ENCODE peak calls at places on chromosomes 1 and 21, in four cellular contexts. Z is tibial nerve, O is ovary, F is uterus. N is an unnamed sample.

GRCh38 chr21:36202721-36203602 is 46.3 kb downstream of the DOP1B start:
- DNase-seq in Z (no peak), O (no peak), F (no peak), N (no peak)

GRCh38 chr1:148362141-148362929 is 120.8 kb downstream of the PPIAL4G start:
- DNase-seq in Z (no peak), O (no peak), F (no peak), N (no peak)

GRCh38 chr1:14949836-14950674 is 203.5 kb upstream of the TMEM51 start:
- DNase-seq in Z (no peak), O (no peak), F (no peak), N (no peak)

GRCh38 chr21:41602511-41602910 is 94.6 kb upstream of the TMPRSS2 start:
- DNase-seq in Z (no peak), O (no peak), F (no peak), N (no peak)

GRCh38 chr1:45643978-45644377 is 20.1 kb upstream of the CCDC17 start:
- DNase-seq in Z (no peak), O (no peak), F (no peak), N (no peak)

GRCh38 chr1:77608893-77609292 is 73.6 kb downstream of the ZZZ3 start:
- DNase-seq in Z (no peak), O (no peak), F (no peak), N (peak)

GRCh38 chr1:154398141-154398540 is 7.0 kb upstream of the IL6R start:
- DNase-seq in Z (no peak), O (no peak), F (no peak), N (no peak)

GRCh38 chr1:89974701-89975470 is 20.0 kb upstream of the ZNF326 start:
- DNase-seq in Z (no peak), O (peak), F (no peak), N (peak)

GRCh38 chr1:157566484-157567300 is 14.4 kb upstream of the FCRL5 start:
- DNase-seq in Z (no peak), O (no peak), F (no peak), N (peak)

GRCh38 chr1:86645866-86646647 is 58.3 kb upstream of the SH3GLB1 start:
- DNase-seq in Z (no peak), O (no peak), F (no peak), N (no peak)

GRCh38 chr21:21199342-21200102 is 201.3 kb downstream of the NCAM2 start:
- DNase-seq in Z (no peak), O (no peak), F (no peak), N (no peak)
- TF ChIP-seq POLR2A in Z (no peak), O (no peak), F (no peak), N (no peak)

GRCh38 chr1:43705982-43706597 is 1.2 kb upstream of the ST3GAL3 start:
- DNase-seq in Z (no peak), O (no peak), F (no peak), N (no peak)
- TF ChIP-seq POLR2A in Z (no peak), O (no peak), F (no peak), N (no peak)

DNA sequence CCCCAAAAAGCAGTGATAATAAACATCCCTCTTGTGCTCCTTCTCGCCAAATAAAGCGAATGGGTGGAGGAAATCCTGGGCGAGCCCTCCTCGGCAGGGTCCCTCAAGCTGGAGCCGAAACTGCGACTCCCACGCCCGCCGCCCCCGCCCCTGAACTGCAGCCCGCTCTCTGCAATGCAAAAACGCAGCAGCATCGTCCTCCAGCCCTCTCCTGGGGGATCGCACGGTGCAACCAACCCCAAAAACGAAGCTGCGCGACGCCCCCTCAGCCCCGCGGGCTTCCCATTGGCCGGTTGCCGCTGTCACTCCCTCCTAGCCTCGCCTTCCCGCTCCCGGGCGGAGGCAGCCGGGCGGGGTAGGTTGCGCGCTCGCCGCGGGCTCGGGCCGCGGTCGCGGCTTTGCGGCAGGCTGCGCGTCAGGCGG is at the start of gene TMCC2:
- DNase-seq in Z (peak), O (peak), F (peak), N (peak)
- TF ChIP-seq POLR2A in Z (peak), O (peak), F (peak), N (peak)

GRCh38 chr21:29296452-29296851 is 2.3 kb upstream of the BACH1 start:
- DNase-seq in Z (no peak), O (no peak), F (no peak), N (no peak)

GRCh38 chr21:29299906-29300546 is 1.3 kb downstream of the BACH1 start:
- DNase-seq in Z (no peak), O (peak), F (peak), N (peak)

GRCh38 chr21:29297483-29298347 is 1.0 kb upstream of the BACH1 start:
- DNase-seq in Z (no peak), O (no peak), F (no peak), N (no peak)

GRCh38 chr21:29299046-29299905 is 554 bp downstream of the BACH1 start:
- DNase-seq in Z (peak), O (peak), F (peak), N (peak)

GRCh38 chr21:29298348-29299045 is at the start of gene BACH1:
- DNase-seq in Z (peak), O (peak), F (peak), N (peak)
- TF ChIP-seq POLR2A in Z (peak), O (peak), F (peak), N (peak)

GRCh38 chr1:6298940-6299465 is 38.1 kb upstream of the GPR153 start:
- DNase-seq in Z (no peak), O (no peak), F (no peak), N (no peak)
- TF ChIP-seq POLR2A in Z (no peak), O (no peak), F (no peak), N (no peak)

GRCh38 chr21:43866659-43867331 is 1.8 kb downstream of the AGPAT3 start:
- DNase-seq in Z (no peak), O (no peak), F (no peak), N (peak)

GRCh38 chr21:43864806-43865470 is at the start of gene AGPAT3:
- DNase-seq in Z (no peak), O (peak), F (no peak), N (peak)

GRCh38 chr21:43866233-43866632 is 1.2 kb downstream of the AGPAT3 start:
- DNase-seq in Z (no peak), O (peak), F (peak), N (peak)

GRCh38 chr21:43865471-43866181 is 603 bp downstream of the AGPAT3 start:
- DNase-seq in Z (no peak), O (peak), F (peak), N (peak)

GRCh38 chr21:43864313-43864805 is 664 bp upstream of the AGPAT3 start:
- DNase-seq in Z (no peak), O (peak), F (no peak), N (peak)
- TF ChIP-seq POLR2A in Z (no peak), O (no peak), F (peak), N (peak)

GRCh38 chr1:176206961-176207902 is at the start of gene COP1:
- DNase-seq in Z (peak), O (peak), F (peak), N (peak)
- TF ChIP-seq POLR2A in Z (peak), O (peak), F (peak), N (peak)

GRCh38 chr1:177926201-177926600 is 43.7 kb downstream of the SEC16B start:
- DNase-seq in Z (no peak), O (no peak), F (no peak), N (no peak)
- TF ChIP-seq POLR2A in Z (no peak), O (no peak), F (no peak), N (no peak)

N was measured in erythroblast.